ENCODE peak calls at places on chromosomes 13 and 19, in five cellular contexts. U is IMR-90, Y is mesenchymal stem cell, Z is trophoblast cell, I is neuronal stem cell. G is an unnamed sample.

GRCh38 chr13:36850790-36851438 is 31.9 kb downstream of the RFXAP start:
- DNase-seq in U (no peak), Y (no peak), Z (peak), I (no peak), G (peak)

GRCh38 chr13:84896128-84896527 is 903.1 kb downstream of the SLITRK6 start:
- DNase-seq in U (peak), Y (peak), Z (peak), I (peak), G (peak)

GRCh38 chr13:80901111-80902014 is 560.4 kb upstream of the SPRY2 start:
- DNase-seq in U (no peak), Y (no peak), Z (no peak), I (no peak), G (no peak)

GRCh38 chr13:97224544-97225324 is 2.6 kb downstream of the MBNL2 start:
- DNase-seq in U (peak), Y (peak), Z (peak), I (no peak), G (peak)

GRCh38 chr13:35923347-35923746 is 207.8 kb downstream of the DCLK1 start:
- DNase-seq in U (peak), Y (peak), Z (peak), I (no peak), G (no peak)

GRCh38 chr19:53467138-53467502 is 413 bp upstream of the ZNF813 start:
- DNase-seq in U (no peak), Y (no peak), Z (no peak), I (no peak), G (no peak)

GRCh38 chr13:36736119-36736726 is 62.4 kb downstream of the SERTM1 start:
- DNase-seq in U (peak), Y (peak), Z (peak), I (peak), G (peak)

GRCh38 chr19:56683119-56683518 is 11.6 kb upstream of the ZNF835 start:
- DNase-seq in U (no peak), Y (no peak), Z (no peak), I (no peak), G (no peak)

GRCh38 chr19:2051771-2052704 is 994 bp upstream of the MKNK2 start:
- DNase-seq in U (no peak), Y (no peak), Z (no peak), I (no peak), G (no peak)

GRCh38 chr13:90070362-90070761 is 1277.1 kb upstream of the MIR17HG start:
- DNase-seq in U (no peak), Y (peak), Z (no peak), I (no peak), G (no peak)

GRCh38 chr13:82961757-82962156 is 920.5 kb downstream of the SLITRK1 start:
- DNase-seq in U (no peak), Y (no peak), Z (no peak), I (no peak), G (no peak)

GRCh38 chr13:106139407-106139806 is 396.1 kb downstream of the EFNB2 start:
- DNase-seq in U (peak), Y (peak), Z (peak), I (no peak), G (no peak)

GRCh38 chr19:38071647-38072046 is 152.4 kb downstream of the DPF1 start:
- DNase-seq in U (no peak), Y (no peak), Z (no peak), I (no peak), G (no peak)

GRCh38 chr13:47076536-47076935 is 179.7 kb upstream of the HTR2A start:
- DNase-seq in U (peak), Y (no peak), Z (peak), I (no peak), G (no peak)

GRCh38 chr19:10294368-10294697 is 4.6 kb downstream of the ICAM5 start:
- DNase-seq in U (no peak), Y (no peak), Z (no peak), I (no peak), G (peak)

GRCh38 chr19:40597329-40597838 is 3.8 kb upstream of the LTBP4 start:
- DNase-seq in U (no peak), Y (no peak), Z (no peak), I (no peak), G (no peak)

GRCh38 chr13:20015763-20016162 is 57.2 kb downstream of the ZMYM2 start:
- DNase-seq in U (no peak), Y (no peak), Z (no peak), I (no peak), G (no peak)

GRCh38 chr13:60431108-60431700 is 34.2 kb downstream of the TDRD3 start:
- DNase-seq in U (peak), Y (peak), Z (peak), I (peak), G (peak)

GRCh38 chr13:110546933-110547332 is 14.6 kb downstream of the RAB20 start:
- DNase-seq in U (peak), Y (peak), Z (peak), I (no peak), G (no peak)

GRCh38 chr13:105207586-105208293 is 1327.7 kb downstream of the EFNB2 start:
- DNase-seq in U (peak), Y (peak), Z (no peak), I (no peak), G (no peak)

GRCh38 chr13:43079392-43079931 is 56.1 kb downstream of the DNAJC15 start:
- DNase-seq in U (no peak), Y (no peak), Z (no peak), I (no peak), G (no peak)

GRCh38 chr19:35458821-35459391 is 10.8 kb downstream of the FFAR2 start:
- DNase-seq in U (no peak), Y (peak), Z (no peak), I (no peak), G (no peak)

GRCh38 chr13:87999141-87999765 is 328.1 kb downstream of the SLITRK5 start:
- DNase-seq in U (peak), Y (peak), Z (peak), I (no peak), G (peak)

GRCh38 chr13:95479706-95480105 is 72.8 kb upstream of the CLDN10 start:
- DNase-seq in U (no peak), Y (no peak), Z (no peak), I (no peak), G (no peak)

DNA sequence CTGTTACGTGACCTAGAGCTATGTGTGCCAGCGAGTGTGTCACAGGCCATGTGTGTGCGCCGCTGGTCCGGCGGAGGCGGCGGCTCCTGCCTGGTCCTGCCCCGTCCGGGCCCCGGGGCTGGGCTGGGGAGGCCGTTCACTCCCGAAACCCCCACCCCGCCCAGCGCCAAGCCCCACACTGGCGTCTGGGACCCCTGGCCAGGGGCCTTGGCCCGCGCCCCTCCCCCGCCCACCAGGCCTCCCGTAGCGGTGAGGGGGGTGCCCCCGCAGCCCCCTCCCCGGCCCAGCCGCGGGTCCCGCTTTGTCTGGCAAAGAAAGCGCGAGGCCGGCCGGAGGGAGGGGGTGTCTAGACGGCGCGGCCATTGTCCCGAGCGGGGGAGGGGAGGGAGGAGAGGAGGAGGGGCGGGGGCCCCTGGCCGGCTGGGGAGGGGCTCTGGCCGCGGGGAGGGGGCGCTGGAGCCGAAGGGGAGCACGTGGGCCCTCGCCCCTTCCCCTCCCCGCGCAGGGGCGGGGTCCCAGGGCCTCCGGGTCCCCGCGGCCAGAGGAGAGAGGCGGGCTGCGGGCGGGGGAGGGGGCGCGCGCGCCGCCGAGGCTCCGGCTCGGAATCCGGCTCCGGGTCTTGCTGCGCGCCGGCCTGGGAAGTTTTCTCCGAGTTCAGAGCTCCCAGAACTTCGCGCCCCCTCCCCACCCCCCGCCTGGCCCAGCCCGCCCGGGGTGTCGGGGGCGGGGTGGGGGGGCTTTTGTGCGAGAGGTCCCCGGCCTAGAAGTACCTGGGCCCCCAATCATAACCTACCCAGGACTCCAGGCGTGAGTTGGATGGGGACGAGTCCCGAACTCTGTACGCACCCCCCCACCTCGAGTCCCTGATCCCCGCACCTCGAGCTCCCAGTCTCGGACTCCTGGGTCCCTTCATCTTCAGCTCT is 882 bp downstream of the NOTCH3 start:
- DNase-seq in U (peak), Y (peak), Z (peak), I (peak), G (peak)
- H3K4me3 ChIP-seq in U (peak), Y (peak), Z (peak), I (peak), G (peak)

GRCh38 chr19:6737873-6738725 is 719 bp upstream of the GPR108 start:
- DNase-seq in U (peak), Y (peak), Z (peak), I (peak), G (no peak)

GRCh38 chr19:6740589-6741348 is 1.3 kb downstream of the TRIP10 start:
- DNase-seq in U (peak), Y (peak), Z (peak), I (peak), G (peak)

GRCh38 chr19:6738726-6739389 is 622 bp upstream of the TRIP10 start:
- DNase-seq in U (peak), Y (no peak), Z (peak), I (no peak), G (peak)

GRCh38 chr19:6739884-6740588 is 556 bp downstream of the TRIP10 start:
- DNase-seq in U (no peak), Y (peak), Z (peak), I (no peak), G (peak)

GRCh38 chr19:6739390-6739883 is at the start of gene TRIP10:
- DNase-seq in U (peak), Y (peak), Z (peak), I (peak), G (peak)
- H2BK5ac ChIP-seq in U (peak), Y (peak), Z (peak), I (peak), G (peak)

DNA sequence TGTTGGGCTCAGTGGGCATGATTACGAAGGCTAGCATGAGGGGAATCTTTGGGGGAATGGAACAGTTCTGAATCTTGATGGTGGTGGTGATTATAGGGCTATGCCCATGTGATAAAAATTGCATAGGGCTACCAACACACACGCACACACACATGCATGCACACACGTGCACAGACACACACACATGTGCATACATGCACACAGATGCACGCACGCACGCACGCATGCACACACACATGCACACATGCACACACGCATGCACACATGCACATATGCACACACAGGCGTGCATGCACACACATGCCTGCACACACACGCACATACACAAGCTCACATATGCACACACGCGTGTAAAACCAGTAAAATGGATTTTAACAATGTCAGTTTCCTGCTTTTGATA is 85.9 kb downstream of the MUC16 start:
- DNase-seq in U (no peak), Y (no peak), Z (no peak), I (no peak), G (no peak)
- H3K18ac ChIP-seq in U (no peak), Y (no peak), Z (no peak), I (no peak), G (no peak)

DNA sequence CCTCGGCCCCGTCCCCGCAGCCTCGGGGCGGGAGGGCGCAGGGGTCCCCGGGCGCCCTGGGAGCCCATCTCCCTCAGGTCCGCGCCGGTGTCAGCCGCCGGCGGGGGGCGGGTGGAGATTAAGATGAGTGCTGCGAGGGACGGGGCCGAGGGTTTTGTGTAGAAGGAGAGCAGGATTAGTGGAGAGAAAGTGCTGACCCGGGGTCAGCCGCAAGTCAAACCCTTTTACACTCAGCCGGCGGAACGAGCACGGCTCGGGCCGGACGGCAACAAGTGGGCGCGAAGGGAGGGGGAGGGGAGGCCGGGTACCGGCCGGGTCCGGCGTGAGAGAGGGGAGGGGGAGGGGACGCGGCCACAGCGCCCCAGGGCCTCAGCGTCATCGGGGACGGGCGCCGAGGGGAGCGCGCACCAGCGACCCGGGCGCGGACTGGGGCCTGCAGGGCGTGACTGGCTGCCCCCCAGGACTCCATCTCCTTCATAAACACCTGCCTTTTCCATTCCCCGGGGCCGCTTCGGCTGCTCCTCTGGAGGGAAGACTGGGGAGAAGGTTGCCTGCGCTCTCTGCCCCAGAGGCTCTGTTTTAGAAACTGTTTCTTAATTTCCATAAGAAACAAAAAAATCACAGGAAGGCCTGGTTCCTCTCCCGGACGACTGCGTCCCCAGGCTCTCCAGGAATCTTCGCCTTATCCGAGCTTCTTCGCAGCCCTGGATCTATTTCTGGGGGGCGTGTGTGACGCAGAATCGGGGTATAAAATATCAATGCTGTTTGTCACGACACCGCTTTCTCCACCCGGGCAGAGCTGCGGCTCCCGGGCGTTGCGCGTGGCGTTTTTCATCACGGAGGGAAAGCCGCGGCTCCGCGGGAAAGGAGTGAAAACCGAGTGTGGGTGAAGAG is 6.5 kb downstream of the SOX1 start:
- DNase-seq in U (no peak), Y (no peak), Z (no peak), I (peak), G (peak)
- H3K4me3 ChIP-seq in U (no peak), Y (no peak), Z (peak), I (peak), G (no peak)

GRCh38 chr13:49441846-49442245 is 2.0 kb downstream of the CAB39L start:
- DNase-seq in U (peak), Y (peak), Z (no peak), I (no peak), G (no peak)

GRCh38 chr13:49446473-49446872 is 2.4 kb downstream of the SETDB2 start:
- DNase-seq in U (no peak), Y (no peak), Z (no peak), I (no peak), G (no peak)

GRCh38 chr13:49443689-49444516 is at the start of the genes CAB39L and SETDB2:
- DNase-seq in U (peak), Y (peak), Z (peak), I (peak), G (peak)

GRCh38 chr13:49443327-49443688 is 556 bp downstream of the CAB39L start:
- DNase-seq in U (peak), Y (no peak), Z (peak), I (peak), G (no peak)

DNA sequence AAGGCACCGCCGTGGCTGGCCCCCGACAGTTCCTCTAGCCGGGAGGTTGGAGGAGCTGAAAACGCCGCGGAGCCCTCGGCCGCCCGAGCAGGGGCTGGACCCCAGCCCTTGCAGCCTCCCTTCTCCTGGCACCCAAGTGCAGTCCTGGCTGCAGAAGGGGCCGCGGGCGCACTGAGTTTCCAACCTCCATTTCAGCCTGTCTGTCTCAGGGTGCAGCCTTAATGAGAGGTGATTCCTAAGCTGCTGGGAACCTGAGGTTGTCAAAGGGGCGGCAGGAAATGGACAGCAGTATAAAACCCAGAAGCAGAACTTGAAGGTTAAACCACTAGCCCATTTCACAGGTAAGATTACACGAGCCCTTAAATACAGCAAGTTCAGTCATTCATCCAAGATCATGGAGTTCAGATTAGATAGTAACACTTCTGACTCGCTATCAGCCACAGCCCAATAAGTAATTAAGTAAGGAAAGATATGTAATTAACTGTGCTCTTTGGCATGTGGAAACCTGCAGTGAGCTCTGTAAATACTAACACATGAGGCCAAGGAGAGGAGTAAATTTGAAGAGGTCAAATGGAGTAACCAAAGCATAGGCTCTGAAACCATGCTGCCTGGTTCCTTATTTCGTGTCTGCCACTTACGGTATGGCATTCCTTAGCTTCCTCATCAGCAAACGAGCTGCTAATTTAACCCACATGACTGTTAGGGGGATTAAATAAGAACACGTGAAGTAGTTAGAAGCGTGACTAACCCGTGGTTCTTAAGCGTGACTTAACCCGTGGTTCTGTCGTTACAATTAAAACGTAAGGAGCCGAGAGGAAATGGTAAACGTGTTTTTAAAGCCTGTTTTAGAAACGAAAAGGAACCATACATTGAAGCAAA is 682 bp downstream of the SETDB2 start:
- DNase-seq in U (peak), Y (peak), Z (peak), I (peak), G (peak)
- H2BK5ac ChIP-seq in U (peak), Y (no peak), Z (peak), I (peak), G (no peak)

GRCh38 chr19:46661020-46661731 is at the start of gene DACT3:
- DNase-seq in U (peak), Y (peak), Z (peak), I (peak), G (peak)

GRCh38 chr19:46660008-46660517 is 919 bp downstream of the DACT3 start:
- DNase-seq in U (no peak), Y (peak), Z (no peak), I (peak), G (peak)

GRCh38 chr19:46661735-46662592 is 982 bp upstream of the DACT3 start:
- DNase-seq in U (peak), Y (peak), Z (peak), I (peak), G (peak)

GRCh38 chr19:46660601-46661019 is 372 bp downstream of the DACT3 start:
- DNase-seq in U (no peak), Y (no peak), Z (no peak), I (no peak), G (no peak)

DNA sequence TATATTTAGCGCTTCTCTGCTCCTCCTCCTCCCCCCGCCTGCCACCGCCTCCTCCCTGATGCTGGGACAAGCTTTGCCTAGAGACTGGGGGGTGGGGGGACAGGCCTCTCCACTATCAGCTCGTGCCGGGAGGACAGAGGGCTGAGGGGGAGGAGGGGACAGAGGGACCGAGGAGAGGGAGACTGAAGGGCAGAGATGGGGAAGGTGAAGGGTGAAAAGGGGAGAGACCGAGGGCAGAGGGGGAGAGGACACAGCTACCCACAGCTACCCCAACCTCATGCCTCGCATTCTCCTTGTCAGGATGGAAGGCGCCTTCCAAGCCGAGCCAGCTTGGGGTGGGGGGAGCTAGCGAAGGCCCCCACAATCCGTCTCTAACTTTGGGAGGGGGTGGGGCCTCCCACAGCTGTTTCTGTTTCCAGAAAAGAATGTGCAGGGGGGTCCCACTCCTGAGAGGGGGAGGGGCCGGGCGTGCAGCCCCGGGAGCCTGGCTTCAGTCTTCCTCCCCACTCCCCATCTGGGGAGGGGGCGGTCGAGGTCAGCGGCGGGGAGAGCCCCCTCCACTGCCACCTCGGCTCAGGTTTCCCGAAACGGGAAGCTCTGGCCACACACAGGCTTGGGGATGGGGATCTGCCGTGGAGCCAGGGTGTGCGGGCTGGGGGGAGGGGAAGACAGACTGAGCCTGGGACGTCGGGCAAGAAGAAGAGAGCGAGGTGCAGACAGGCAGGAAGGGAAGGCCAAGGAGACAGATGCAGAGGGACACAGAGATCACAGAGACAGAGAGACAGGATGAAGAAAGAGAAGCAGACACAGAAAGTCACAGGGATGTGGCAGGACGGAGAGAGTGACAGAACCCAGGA is 1.6 kb downstream of the DACT3 start:
- DNase-seq in U (no peak), Y (peak), Z (peak), I (peak), G (peak)
- H3K18ac ChIP-seq in U (peak), Y (peak), Z (no peak), I (peak), G (peak)

GRCh38 chr19:19538077-19538764 is at the start of gene CILP2:
- DNase-seq in U (no peak), Y (no peak), Z (peak), I (peak), G (peak)
- H3K4me3 ChIP-seq in U (no peak), Y (peak), Z (peak), I (no peak), G (no peak)